ENCODE peak calls at places on chromosomes 6 and 20, in five cellular contexts. J, Q, S, B and O are unnamed samples.

GRCh38 chr6:16438677-16439615 is 200.6 kb downstream of the GMPR start:
- DNase-seq in J (peak; percentile 83), Q (no peak), S (no peak), B (no peak), O (no peak)

GRCh38 chr20:33110147-33110825 is 30.8 kb downstream of the BPIFB4 start:
- DNase-seq in J (no peak), Q (no peak), S (no peak), B (no peak), O (no peak)

GRCh38 chr6:157068691-157069228 is 254.6 kb downstream of the TMEM242 start:
- DNase-seq in J (peak; percentile 51), Q (no peak), S (no peak), B (no peak), O (no peak)

GRCh38 chr6:141532211-141532610 is 600.5 kb upstream of the GJE1 start:
- DNase-seq in J (no peak), Q (no peak), S (no peak), B (no peak), O (no peak)

GRCh38 chr6:109465772-109466171 is 10.2 kb upstream of the MICAL1 start:
- DNase-seq in J (no peak), Q (no peak), S (peak; percentile 56), B (peak; percentile 72), O (no peak)

GRCh38 chr20:4040283-4041179 is 25.2 kb upstream of the RNF24 start:
- DNase-seq in J (no peak), Q (no peak), S (no peak), B (no peak), O (no peak)

GRCh38 chr6:11595903-11596302 is 58.4 kb downstream of the TMEM170B start:
- DNase-seq in J (peak; percentile 20), Q (no peak), S (no peak), B (no peak), O (no peak)

GRCh38 chr6:42771741-42772100 is 10.1 kb upstream of the BICRAL start:
- DNase-seq in J (no peak), Q (peak; percentile 77), S (no peak), B (no peak), O (no peak)

GRCh38 chr6:83313880-83314279 is 117.0 kb downstream of the ME1 start:
- DNase-seq in J (no peak), Q (no peak), S (no peak), B (no peak), O (no peak)

GRCh38 chr6:158283304-158284005 is 28.8 kb upstream of the TULP4 start:
- DNase-seq in J (no peak), Q (peak; percentile 22), S (no peak), B (no peak), O (no peak)

GRCh38 chr6:126919947-126920346 is 198.5 kb upstream of the RSPO3 start:
- DNase-seq in J (peak; percentile 90), Q (no peak), S (no peak), B (no peak), O (no peak)
- H3K27me3 ChIP-seq in J (no peaks in the 10 kb centered on the region), Q (no peaks in the 10 kb centered on the region), S (no peaks in the 10 kb centered on the region), B (no peaks in the 10 kb centered on the region), O (no peaks in the 10 kb centered on the region)

DNA sequence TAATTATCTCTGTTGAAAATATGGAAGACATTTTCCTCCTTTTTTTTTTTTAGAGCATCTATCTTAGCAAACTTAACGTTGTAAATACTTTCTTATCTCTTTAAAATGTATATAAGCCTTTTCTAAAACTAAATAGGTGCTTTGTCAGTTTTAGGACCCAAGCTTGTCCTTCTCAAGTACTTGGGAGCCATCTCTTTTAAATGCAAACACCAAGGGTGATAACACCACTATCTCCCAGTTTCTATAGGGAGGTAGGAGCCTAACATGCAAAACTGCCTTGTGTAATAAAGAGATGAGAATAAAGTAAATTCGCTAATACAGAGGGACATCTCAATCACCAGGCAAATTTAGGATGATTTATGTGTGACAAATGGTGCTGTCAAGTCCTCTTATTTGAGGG is 157.0 kb upstream of the FAM83B start:
- DNase-seq in J (no peak), Q (no peak), S (no peak), B (no peak), O (no peak)
- H3K27me3 ChIP-seq in J (no peaks in the 10 kb centered on the region), Q (no peaks in the 10 kb centered on the region), S (no peaks in the 10 kb centered on the region), B (no peaks in the 10 kb centered on the region), O (no peaks in the 10 kb centered on the region)

GRCh38 chr6:144834426-144835038 is 549.4 kb downstream of the UTRN start:
- DNase-seq in J (peak; percentile 13), Q (no peak), S (no peak), B (no peak), O (no peak)
- H3K27me3 ChIP-seq in J (no peaks in the 10 kb centered on the region), Q (no peaks in the 10 kb centered on the region), S (no peaks in the 10 kb centered on the region), B (no peaks in the 10 kb centered on the region), O (no peaks in the 10 kb centered on the region)

GRCh38 chr6:27679308-27679967 is 206.5 kb upstream of the ZNF184 start:
- DNase-seq in J (peak; percentile 9), Q (no peak), S (no peak), B (no peak), O (no peak)
- H3K27me3 ChIP-seq in J (peaks cover 4% of the 10 kb centered on the region), Q (peaks cover 34% of the 10 kb centered on the region), S (peaks cover 85% of the 10 kb centered on the region), B (peaks cover 88% of the 10 kb centered on the region), O (peaks cover 21% of the 10 kb centered on the region)

GRCh38 chr20:57468523-57469417 is 56.2 kb downstream of the CTCFL start:
- DNase-seq in J (no peak), Q (no peak), S (no peak), B (no peak), O (no peak)
- H3K27me3 ChIP-seq in J (peaks cover 9% of the 10 kb centered on the region), Q (no peaks in the 10 kb centered on the region), S (no peaks in the 10 kb centered on the region), B (peaks cover 26% of the 10 kb centered on the region), O (no peaks in the 10 kb centered on the region)

DNA sequence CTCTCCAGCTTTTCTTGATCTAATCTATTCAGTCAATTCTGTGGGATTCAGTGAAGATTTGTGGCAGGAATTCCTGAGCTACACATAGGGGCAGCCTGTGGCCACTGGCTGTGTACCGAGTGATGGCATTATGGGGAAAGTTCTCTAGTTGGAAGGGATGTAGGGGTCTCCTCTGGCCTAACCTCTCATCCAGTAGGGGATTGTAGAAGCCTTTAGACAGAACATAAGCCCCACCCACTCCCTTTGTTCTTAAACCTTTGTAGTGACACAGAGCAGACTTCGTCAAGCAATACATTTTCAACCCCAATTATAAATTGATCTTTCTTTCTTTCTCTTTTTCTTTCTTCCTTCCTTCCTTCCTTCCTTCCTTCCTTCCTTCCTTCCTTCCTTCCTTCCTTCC is 188.9 kb downstream of the QKI start:
- DNase-seq in J (no peak), Q (no peak), S (no peak), B (no peak), O (no peak)
- H3K27me3 ChIP-seq in J (no peaks in the 10 kb centered on the region), Q (no peaks in the 10 kb centered on the region), S (no peaks in the 10 kb centered on the region), B (no peaks in the 10 kb centered on the region), O (no peaks in the 10 kb centered on the region)

DNA sequence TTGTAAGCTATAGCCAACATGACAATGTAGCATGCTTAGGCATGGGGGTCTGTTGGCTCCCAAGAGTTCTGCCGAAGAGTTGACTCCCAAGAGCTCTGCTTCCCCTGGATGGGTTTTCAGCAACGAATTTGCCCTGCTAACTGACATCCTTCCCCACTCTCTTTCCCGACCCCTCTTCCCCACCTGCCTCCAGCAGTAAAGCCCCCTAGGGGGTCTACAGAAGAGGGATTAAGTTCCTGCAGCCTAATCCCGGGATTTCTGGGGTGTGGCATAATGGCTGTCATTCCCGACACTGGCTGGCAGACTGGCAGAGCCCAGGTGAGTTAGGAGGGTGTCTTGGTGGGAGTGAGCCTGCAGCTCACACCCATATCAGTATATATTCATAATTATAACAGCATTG is 121.0 kb upstream of the ZNF184 start:
- DNase-seq in J (no peak), Q (no peak), S (no peak), B (no peak), O (no peak)
- H3K27me3 ChIP-seq in J (no peaks in the 10 kb centered on the region), Q (peaks cover 31% of the 10 kb centered on the region), S (peaks cover 92% of the 10 kb centered on the region), B (peaks cover 87% of the 10 kb centered on the region), O (peaks cover 3% of the 10 kb centered on the region)

GRCh38 chr6:35216832-35217811 is 3.4 kb downstream of the SCUBE3 start:
- DNase-seq in J (no peak), Q (no peak), S (no peak), B (no peak), O (no peak)
- H3K27me3 ChIP-seq in J (peaks cover 16% of the 10 kb centered on the region), Q (peaks cover 15% of the 10 kb centered on the region), S (peaks cover 18% of the 10 kb centered on the region), B (peaks cover 18% of the 10 kb centered on the region), O (no peaks in the 10 kb centered on the region)

DNA sequence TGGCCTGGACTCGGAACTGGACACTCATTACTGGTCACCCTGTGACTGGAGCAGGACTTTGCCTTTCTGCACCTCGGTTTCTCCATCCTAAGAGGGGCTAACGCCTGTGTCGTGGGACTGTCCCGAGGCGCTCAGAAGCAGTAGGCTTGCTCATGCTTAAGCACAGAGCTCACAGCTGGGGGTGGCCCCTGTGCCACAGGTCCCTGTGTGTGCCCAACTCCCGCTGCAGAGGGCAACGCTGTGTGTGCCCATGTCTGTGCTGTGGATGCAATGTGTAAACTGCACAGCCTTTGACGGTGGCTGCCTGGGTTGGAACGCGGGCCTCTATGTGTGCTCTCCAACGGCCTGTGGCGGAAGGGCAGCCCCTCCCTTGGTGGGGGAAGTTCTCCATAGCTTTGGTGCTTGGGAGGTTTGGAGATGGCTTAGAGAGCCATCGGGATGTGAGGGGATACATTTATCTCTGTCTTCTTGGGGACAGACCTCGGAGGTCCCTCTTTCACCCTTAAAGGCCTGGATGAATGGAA is 10.7 kb upstream of the GATA5 start:
- DNase-seq in J (no peak), Q (no peak), S (no peak), B (no peak), O (no peak)
- H3K27me3 ChIP-seq in J (peaks cover 24% of the 10 kb centered on the region), Q (peaks cover 7% of the 10 kb centered on the region), S (peaks cover 85% of the 10 kb centered on the region), B (peaks cover 83% of the 10 kb centered on the region), O (no peaks in the 10 kb centered on the region)

GRCh38 chr20:59406446-59406845 is 106.0 kb downstream of the EDN3 start:
- DNase-seq in J (no peak), Q (no peak), S (no peak), B (no peak), O (no peak)
- H3K27me3 ChIP-seq in J (no peaks in the 10 kb centered on the region), Q (no peaks in the 10 kb centered on the region), S (peaks cover 73% of the 10 kb centered on the region), B (peaks cover 49% of the 10 kb centered on the region), O (peaks cover 13% of the 10 kb centered on the region)